ENCODE peak calls at places on chromosomes 5 and 9, in seven cellular contexts. R is aorta, N is mammary epithelial cell, J is kidney, W is neural progenitor cell, L is tibial artery, S is transverse colon. Y is an unnamed sample.

GRCh38 chr9:116860509-116861120 is 173.5 kb downstream of the TRIM32 start:
- DNase-seq in R (peak; percentile 77), N (peak; percentile 66), J (peak; percentile 75), W (peak; percentile 85), L (peak; percentile 63), S (peak; percentile 51), Y (peak; percentile 89)

GRCh38 chr9:87647114-87647513 is 78.8 kb upstream of the CTSL start:
- DNase-seq in R (no peak), N (no peak), J (no peak), W (no peak), L (no peak), S (no peak), Y (no peak)

GRCh38 chr9:38641985-38642864 is 21.8 kb upstream of the ANKRD18A start:
- DNase-seq in R (no peak), N (peak; percentile 34), J (no peak), W (peak; percentile 58), L (no peak), S (peak; percentile 27), Y (no peak)

GRCh38 chr9:134778841-134779411 is 101.7 kb upstream of the FCN2 start:
- DNase-seq in R (peak; percentile 88), N (peak; percentile 29), J (no peak), W (peak; percentile 85), L (peak; percentile 57), S (peak; percentile 53), Y (peak; percentile 86)

GRCh38 chr5:35122819-35123218 is 75.1 kb upstream of the AGXT2 start:
- DNase-seq in R (no peak), N (no peak), J (no peak), W (no peak), L (no peak), S (no peak), Y (no peak)

GRCh38 chr9:37840560-37841194 is 40.1 kb downstream of the DCAF10 start:
- DNase-seq in R (no peak), N (peak; percentile 80), J (no peak), W (no peak), L (no peak), S (no peak), Y (no peak)

GRCh38 chr5:81397169-81397568 is 3.2 kb upstream of the ACOT12 start:
- DNase-seq in R (no peak), N (no peak), J (peak; percentile 62), W (no peak), L (no peak), S (no peak), Y (no peak)

GRCh38 chr5:77869115-77869798 is 93.1 kb upstream of the TBCA start:
- DNase-seq in R (no peak), N (no peak), J (no peak), W (no peak), L (no peak), S (no peak), Y (no peak)

GRCh38 chr5:170444969-170445505 is 55.9 kb upstream of the KCNMB1 start:
- DNase-seq in R (no peak), N (no peak), J (no peak), W (no peak), L (no peak), S (no peak), Y (no peak)

GRCh38 chr5:57441557-57441956 is 41.1 kb downstream of the ACTBL2 start:
- DNase-seq in R (no peak), N (peak; percentile 76), J (no peak), W (no peak), L (no peak), S (no peak), Y (no peak)

GRCh38 chr5:93285461-93285860 is 295.6 kb downstream of the NR2F1-AS1 start:
- DNase-seq in R (no peak), N (no peak), J (no peak), W (no peak), L (no peak), S (no peak), Y (no peak)

GRCh38 chr5:147887026-147887627 is 8.6 kb downstream of the SCGB3A2 start:
- DNase-seq in R (no peak), N (peak; percentile 25), J (no peak), W (peak; percentile 23), L (no peak), S (no peak), Y (no peak)

GRCh38 chr5:106417163-106417562 is 1253.6 kb downstream of the EFNA5 start:
- DNase-seq in R (no peak), N (no peak), J (no peak), W (no peak), L (no peak), S (no peak), Y (peak; percentile 50)

GRCh38 chr5:159156839-159157238 is 52.5 kb downstream of the RNF145 start:
- DNase-seq in R (no peak), N (peak; percentile 65), J (no peak), W (peak; percentile 77), L (no peak), S (peak; percentile 10), Y (no peak)

GRCh38 chr9:71783120-71783523 is 14.8 kb upstream of the CEMIP2 start:
- DNase-seq in R (no peak), N (peak; percentile 88), J (peak; percentile 87), W (no peak), L (no peak), S (peak; percentile 69), Y (peak; percentile 54)

GRCh38 chr5:159581502-159582249 is 251.4 kb upstream of the IL12B start:
- DNase-seq in R (no peak), N (peak; percentile 97), J (no peak), W (no peak), L (no peak), S (no peak), Y (no peak)

GRCh38 chr5:34923694-34924461 is 5.5 kb upstream of the DNAJC21 start:
- DNase-seq in R (no peak), N (peak; percentile 91), J (no peak), W (no peak), L (no peak), S (no peak), Y (no peak)

GRCh38 chr5:102903074-102903871 is 148.2 kb downstream of the PAM start:
- DNase-seq in R (no peak), N (peak; percentile 63), J (no peak), W (no peak), L (no peak), S (no peak), Y (no peak)

GRCh38 chr9:112838342-112838741 is 52.3 kb downstream of the SLC46A2 start:
- DNase-seq in R (no peak), N (no peak), J (no peak), W (no peak), L (no peak), S (peak; percentile 23), Y (no peak)

GRCh38 chr5:59793000-59793399 is 100.5 kb downstream of the PDE4D start:
- DNase-seq in R (peak; percentile 81), N (peak; percentile 93), J (peak; percentile 77), W (no peak), L (peak; percentile 25), S (peak; percentile 43), Y (peak; percentile 65)

GRCh38 chr5:103744159-103744558 is 181.6 kb upstream of the NUDT12 start:
- DNase-seq in R (no peak), N (peak; percentile 57), J (no peak), W (no peak), L (no peak), S (no peak), Y (no peak)

DNA sequence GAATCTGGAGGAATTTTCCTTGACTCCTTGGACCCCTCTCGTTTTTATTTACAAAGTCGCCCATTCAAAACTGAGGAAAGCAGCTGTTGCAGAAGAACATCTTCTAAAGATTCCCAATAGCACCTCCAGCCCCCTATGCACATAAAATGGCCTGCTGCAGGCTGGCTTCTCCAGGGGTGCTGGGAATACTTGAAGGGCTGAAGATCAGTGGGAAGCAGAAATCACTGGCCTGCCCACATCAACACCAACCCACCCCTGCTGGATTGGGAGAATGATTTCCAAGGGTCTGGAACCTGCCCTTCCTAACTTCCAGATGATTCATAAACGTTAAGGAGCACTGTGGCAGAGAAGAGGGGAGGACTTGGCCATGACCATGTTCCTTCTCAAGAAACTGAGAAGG is 3.0 kb upstream of the FOXE1 start:
- DNase-seq in R (no peak), N (no peak), J (no peak), W (no peak), L (no peak), S (no peak), Y (no peak)
- H3K9me3 ChIP-seq in R (peaks cover 1% of the 10 kb centered on the region), N (no peaks in the 10 kb centered on the region), J (no peaks in the 10 kb centered on the region), W (no peaks in the 10 kb centered on the region), L (no peaks in the 10 kb centered on the region), S (no peaks in the 10 kb centered on the region), Y (no peaks in the 10 kb centered on the region)

GRCh38 chr5:172866378-172866777 is 32.3 kb downstream of the ERGIC1 start:
- DNase-seq in R (no peak), N (no peak), J (peak; percentile 51), W (no peak), L (no peak), S (no peak), Y (no peak)

GRCh38 chr5:172868436-172868923 is 34.4 kb downstream of the ERGIC1 start:
- DNase-seq in R (no peak), N (peak; percentile 66), J (no peak), W (no peak), L (no peak), S (no peak), Y (peak; percentile 20)

GRCh38 chr5:172868924-172869565 is 35.0 kb downstream of the ERGIC1 start:
- DNase-seq in R (peak; percentile 94), N (peak; percentile 76), J (peak; percentile 95), W (no peak), L (peak; percentile 92), S (peak; percentile 67), Y (peak; percentile 92)

GRCh38 chr5:172867761-172868435 is 33.8 kb downstream of the ERGIC1 start:
- DNase-seq in R (no peak), N (no peak), J (no peak), W (no peak), L (no peak), S (no peak), Y (no peak)

GRCh38 chr5:172866802-172867748 is 33.0 kb downstream of the ERGIC1 start:
- DNase-seq in R (peak; percentile 87), N (no peak), J (no peak), W (no peak), L (peak; percentile 81), S (no peak), Y (peak; percentile 86)
- H3K4me1 ChIP-seq in R (peaks cover 6% of the 10 kb centered on the region), N (peaks cover 50% of the 10 kb centered on the region), J (peaks cover 63% of the 10 kb centered on the region), W (peaks cover 24% of the 10 kb centered on the region), L (peaks cover 89% of the 10 kb centered on the region), S (peaks cover 47% of the 10 kb centered on the region), Y (peaks cover 38% of the 10 kb centered on the region)

GRCh38 chr9:138114501-138115245 is 237.1 kb downstream of the CACNA1B start:
- DNase-seq in R (no peak), N (no peak), J (peak; percentile 16), W (no peak), L (no peak), S (no peak), Y (no peak)
- H3K9me3 ChIP-seq in R (no peaks in the 10 kb centered on the region), N (peaks cover 9% of the 10 kb centered on the region), J (no peaks in the 10 kb centered on the region), W (no peaks in the 10 kb centered on the region), L (no peaks in the 10 kb centered on the region), S (no peaks in the 10 kb centered on the region), Y (no peaks in the 10 kb centered on the region)

DNA sequence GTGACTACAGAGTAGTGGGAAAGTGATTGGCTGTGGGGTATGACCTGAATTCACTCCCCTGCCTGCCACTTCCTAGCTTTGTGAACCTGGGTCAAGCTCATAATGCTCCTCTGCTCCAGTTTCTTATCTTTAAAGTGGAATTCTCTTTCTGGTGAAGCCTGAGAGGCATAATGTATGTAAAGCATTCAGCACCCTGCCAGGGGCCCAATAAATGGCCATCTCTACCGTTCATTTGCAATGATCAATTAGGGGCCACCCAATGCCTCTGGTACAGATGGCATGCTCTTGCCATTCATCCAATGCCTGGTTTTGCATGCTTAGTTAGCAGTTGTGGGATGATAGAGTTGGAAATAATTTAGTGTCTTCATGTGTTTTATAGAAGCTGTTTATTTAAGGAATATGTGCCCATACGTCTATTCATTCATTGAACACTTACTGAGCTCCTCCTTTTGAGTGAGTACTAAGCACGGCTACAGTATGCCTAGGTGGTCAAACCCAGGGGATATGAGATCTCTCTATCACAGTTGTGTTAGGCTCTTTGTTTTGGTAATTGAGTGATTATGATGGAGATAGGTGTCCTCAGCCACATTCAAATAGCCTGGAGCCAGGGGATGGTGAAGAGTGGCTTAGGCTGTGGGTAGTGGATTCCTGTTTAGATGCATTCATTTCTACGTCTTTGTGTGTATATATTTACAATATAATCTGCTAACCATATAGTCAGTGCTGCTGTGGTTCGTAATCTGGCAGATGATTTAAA is 15.3 kb downstream of the ZNF462 start:
- DNase-seq in R (no peak), N (no peak), J (no peak), W (no peak), L (no peak), S (no peak), Y (no peak)
- H3K4me1 ChIP-seq in R (peaks cover 8% of the 10 kb centered on the region), N (peaks cover 39% of the 10 kb centered on the region), J (peaks cover 45% of the 10 kb centered on the region), W (peaks cover 57% of the 10 kb centered on the region), L (peaks cover 27% of the 10 kb centered on the region), S (peaks cover 56% of the 10 kb centered on the region), Y (peaks cover 17% of the 10 kb centered on the region)

Y was measured in right cardiac atrium.